ENCODE peak calls at places on chromosomes 1 and 21, in five cellular contexts. R is K562, D is H1, O is GM12878, F is HepG2. K is an unnamed sample.

GRCh38 chr1:111591946-111592345 is 27.6 kb upstream of the RAP1A start:
- DNase-seq in R (no peak), D (no peak), O (no peak), F (no peak), K (no peak)

GRCh38 chr1:44545961-44546360 is 128.3 kb downstream of the TMEM53 start:
- DNase-seq in R (no peak), D (no peak), O (no peak), F (no peak), K (peak)

GRCh38 chr1:4046836-4047461 is 146.9 kb upstream of the C1orf174 start:
- DNase-seq in R (no peak), D (no peak), O (no peak), F (no peak), K (no peak)

GRCh38 chr1:68202239-68202832 is 30.0 kb downstream of the WLS start:
- DNase-seq in R (no peak), D (no peak), O (no peak), F (no peak), K (no peak)

GRCh38 chr1:232880354-232880753 is 70.1 kb upstream of the NTPCR start:
- DNase-seq in R (peak), D (peak), O (no peak), F (peak), K (peak)

GRCh38 chr1:174149216-174149615 is 10.1 kb upstream of the RABGAP1L start:
- DNase-seq in R (no peak), D (no peak), O (no peak), F (no peak), K (no peak)

GRCh38 chr1:190168116-190168515 is 309.5 kb downstream of the BRINP3 start:
- DNase-seq in R (no peak), D (no peak), O (no peak), F (no peak), K (peak)

GRCh38 chr1:228825840-228826484 is 90.7 kb downstream of the RHOU start:
- DNase-seq in R (no peak), D (peak), O (no peak), F (peak), K (no peak)

GRCh38 chr1:207364622-207365021 is 43.1 kb downstream of the CD55 start:
- DNase-seq in R (no peak), D (no peak), O (no peak), F (no peak), K (no peak)

GRCh38 chr1:118661769-118662320 is 326.3 kb downstream of the TBX15 start:
- DNase-seq in R (no peak), D (no peak), O (no peak), F (no peak), K (no peak)

GRCh38 chr1:200005160-200005559 is 22.4 kb upstream of the NR5A2 start:
- DNase-seq in R (no peak), D (no peak), O (no peak), F (no peak), K (no peak)

GRCh38 chr1:178530037-178530402 is 17.1 kb downstream of the TEX35 start:
- DNase-seq in R (no peak), D (no peak), O (no peak), F (peak), K (peak)

GRCh38 chr1:178484698-178485225 is 12.0 kb downstream of the CLEC20A start:
- DNase-seq in R (no peak), D (no peak), O (no peak), F (no peak), K (no peak)

GRCh38 chr1:17984510-17985085 is 123.0 kb upstream of the IGSF21 start:
- DNase-seq in R (peak), D (peak), O (no peak), F (peak), K (peak)

GRCh38 chr1:32538887-32539583 is at the start of gene ZBTB8A:
- DNase-seq in R (peak), D (peak), O (no peak), F (peak), K (peak)
- TF ChIP-seq EZH2 in R (no peak), D (no peak), O (no peak), F (no peak), K (no peak)

GRCh38 chr1:77940921-77941570 is 37.8 kb downstream of the FUBP1 start:
- DNase-seq in R (no peak), D (no peak), O (no peak), F (no peak), K (no peak)
- TF ChIP-seq SRF in R (no peak), D (no peak), O (no peak), F (no peak), K (no peak)

GRCh38 chr1:90722874-90723273 is 5.8 kb upstream of the BARHL2 start:
- DNase-seq in R (no peak), D (no peak), O (no peak), F (no peak), K (no peak)
- TF ChIP-seq EZH2 in R (no peak), D (peak), O (no peak), F (no peak), K (no peak)

GRCh38 chr21:45811136-45811535 is 167.6 kb downstream of the PCBP3 start:
- DNase-seq in R (no peak), D (no peak), O (no peak), F (no peak), K (no peak)
- TF ChIP-seq SRF in R (no peak), D (no peak), O (no peak), F (no peak), K (no peak)

DNA sequence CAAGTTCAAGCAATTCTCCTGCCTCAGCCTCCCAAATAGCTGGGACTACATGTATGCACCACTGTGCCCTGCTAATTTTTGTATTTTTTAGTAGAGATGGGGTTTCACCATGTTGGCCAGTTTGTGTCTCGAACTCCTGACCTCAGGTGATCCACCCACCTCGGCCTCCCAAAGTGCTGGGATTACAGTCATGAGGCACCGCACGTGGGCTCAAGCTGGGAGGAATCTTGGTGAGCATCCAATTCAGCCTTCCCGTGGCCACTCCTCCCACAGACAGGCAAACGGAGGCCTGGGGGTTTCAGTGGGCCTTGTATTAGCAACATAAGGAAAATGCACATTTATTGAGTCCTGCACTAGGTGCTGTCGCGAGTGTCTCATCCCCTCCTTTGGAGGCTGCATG is 24.5 kb upstream of the VWA5B1 start:
- DNase-seq in R (no peak), D (no peak), O (no peak), F (no peak), K (no peak)
- TF ChIP-seq EZH2 in R (no peak), D (no peak), O (no peak), F (no peak), K (no peak)

GRCh38 chr1:34742667-34743270 is 12.1 kb upstream of the GJB5 start:
- DNase-seq in R (peak), D (peak), O (peak), F (peak), K (peak)

GRCh38 chr1:34743775-34744174 is 11.1 kb upstream of the GJB5 start:
- DNase-seq in R (no peak), D (no peak), O (no peak), F (no peak), K (no peak)

GRCh38 chr1:34739613-34740012 is 15.2 kb upstream of the GJB5 start:
- DNase-seq in R (no peak), D (no peak), O (no peak), F (no peak), K (no peak)

GRCh38 chr1:34736711-34737110 is 18.1 kb upstream of the GJB5 start:
- DNase-seq in R (no peak), D (no peak), O (no peak), F (no peak), K (no peak)

GRCh38 chr1:34740161-34740875 is 14.5 kb upstream of the GJB5 start:
- DNase-seq in R (no peak), D (no peak), O (no peak), F (no peak), K (no peak)
- TF ChIP-seq SRF in R (no peak), D (no peak), O (no peak), F (no peak), K (no peak)